ENCODE peak calls at places on chromosomes 4 and X, in six cellular contexts. One of them, this sample, is unnamed.

GRCh38 chrX:149962859-149963757 is 24.8 kb upstream of the EOLA2 start:
- DNase-seq in H9: peak
- DNase-seq in fibroblast of lung: peak
- DNase-seq in RWPE1: peak
- DNase-seq in substantia nigra: peak
- DNase-seq in psoas muscle: peak
- DNase-seq in this sample: peak

GRCh38 chrX:9635805-9636204 is 129.8 kb downstream of the GPR143 start:
- DNase-seq in H9: no peak
- DNase-seq in fibroblast of lung: peak
- DNase-seq in RWPE1: no peak
- DNase-seq in substantia nigra: no peak
- DNase-seq in psoas muscle: no peak
- DNase-seq in this sample: no peak

GRCh38 chrX:113929004-113929403 is 654.9 kb upstream of the HTR2C start:
- DNase-seq in H9: peak
- DNase-seq in fibroblast of lung: peak
- DNase-seq in RWPE1: peak
- DNase-seq in substantia nigra: peak
- DNase-seq in psoas muscle: no peak
- DNase-seq in this sample: peak

GRCh38 chrX:11257290-11257689 is 35.9 kb upstream of the AMELX start:
- DNase-seq in H9: no peak
- DNase-seq in fibroblast of lung: no peak
- DNase-seq in RWPE1: no peak
- DNase-seq in substantia nigra: no peak
- DNase-seq in psoas muscle: no peak
- DNase-seq in this sample: no peak

GRCh38 chr4:176845636-176846035 is 52.9 kb upstream of the VEGFC start:
- DNase-seq in H9: no peak
- DNase-seq in fibroblast of lung: no peak
- DNase-seq in RWPE1: peak
- DNase-seq in substantia nigra: no peak
- DNase-seq in psoas muscle: no peak
- DNase-seq in this sample: no peak

GRCh38 chrX:101658661-101659477 is 781 bp downstream of the ARMCX2 start:
- DNase-seq in H9: peak
- DNase-seq in fibroblast of lung: peak
- DNase-seq in RWPE1: peak
- DNase-seq in substantia nigra: peak
- DNase-seq in psoas muscle: peak
- DNase-seq in this sample: peak

GRCh38 chr4:125350736-125351135 is 36.0 kb downstream of the FAT4 start:
- DNase-seq in H9: no peak
- DNase-seq in fibroblast of lung: no peak
- DNase-seq in RWPE1: no peak
- DNase-seq in substantia nigra: no peak
- DNase-seq in psoas muscle: no peak
- DNase-seq in this sample: no peak

GRCh38 chr4:133565379-133565778 is 416.3 kb downstream of the PCDH10 start:
- DNase-seq in H9: no peak
- DNase-seq in fibroblast of lung: peak
- DNase-seq in RWPE1: peak
- DNase-seq in substantia nigra: no peak
- DNase-seq in psoas muscle: no peak
- DNase-seq in this sample: no peak

GRCh38 chrX:37383313-37383712 is 34.1 kb downstream of the PRRG1 start:
- DNase-seq in H9: no peak
- DNase-seq in fibroblast of lung: peak
- DNase-seq in RWPE1: no peak
- DNase-seq in substantia nigra: no peak
- DNase-seq in psoas muscle: no peak
- DNase-seq in this sample: no peak

GRCh38 chrX:154800508-154801207 is 4.6 kb downstream of the MPP1 start:
- DNase-seq in H9: no peak
- DNase-seq in fibroblast of lung: no peak
- DNase-seq in RWPE1: no peak
- DNase-seq in substantia nigra: no peak
- DNase-seq in psoas muscle: no peak
- DNase-seq in this sample: no peak

DNA sequence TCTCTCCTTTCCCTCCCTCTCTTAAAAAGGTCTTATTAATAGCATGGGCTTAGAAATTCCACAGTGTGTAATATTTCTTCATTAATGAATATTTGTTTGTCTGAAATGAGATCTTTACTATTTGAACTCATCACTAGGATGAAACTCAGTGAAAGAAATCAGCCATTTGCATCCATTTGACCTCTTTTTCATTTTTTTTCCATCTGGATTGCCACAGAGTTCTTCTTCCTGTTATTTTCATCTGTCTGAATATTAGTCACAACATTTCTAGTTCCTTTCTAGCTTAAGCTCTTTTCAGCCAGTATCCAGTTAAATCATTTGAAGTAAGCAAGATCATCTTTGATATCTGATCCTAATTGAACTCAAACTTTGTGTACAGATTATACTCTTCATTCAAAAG is 69.2 kb upstream of the PLS3 start:
- DNase-seq in H9: no peak
- DNase-seq in fibroblast of lung: no peak
- DNase-seq in RWPE1: no peak
- DNase-seq in substantia nigra: no peak
- DNase-seq in psoas muscle: no peak
- DNase-seq in this sample: no peak
- H3K27ac ChIP-seq in H9: no peak
- H3K27ac ChIP-seq in fibroblast of lung: no peak
- H3K27ac ChIP-seq in RWPE1: no peak
- H3K27ac ChIP-seq in substantia nigra: no peak
- H3K27ac ChIP-seq in psoas muscle: no peak
- H3K27ac ChIP-seq in this sample: no peak

GRCh38 chr4:40572692-40573287 is 56.9 kb downstream of the RBM47 start:
- DNase-seq in H9: no peak
- DNase-seq in fibroblast of lung: no peak
- DNase-seq in RWPE1: no peak
- DNase-seq in substantia nigra: no peak
- DNase-seq in psoas muscle: no peak
- DNase-seq in this sample: no peak
- H3K27ac ChIP-seq in H9: no peak
- H3K27ac ChIP-seq in fibroblast of lung: no peak
- H3K27ac ChIP-seq in RWPE1: no peak
- H3K27ac ChIP-seq in substantia nigra: no peak
- H3K27ac ChIP-seq in psoas muscle: no peak
- H3K27ac ChIP-seq in this sample: no peak

DNA sequence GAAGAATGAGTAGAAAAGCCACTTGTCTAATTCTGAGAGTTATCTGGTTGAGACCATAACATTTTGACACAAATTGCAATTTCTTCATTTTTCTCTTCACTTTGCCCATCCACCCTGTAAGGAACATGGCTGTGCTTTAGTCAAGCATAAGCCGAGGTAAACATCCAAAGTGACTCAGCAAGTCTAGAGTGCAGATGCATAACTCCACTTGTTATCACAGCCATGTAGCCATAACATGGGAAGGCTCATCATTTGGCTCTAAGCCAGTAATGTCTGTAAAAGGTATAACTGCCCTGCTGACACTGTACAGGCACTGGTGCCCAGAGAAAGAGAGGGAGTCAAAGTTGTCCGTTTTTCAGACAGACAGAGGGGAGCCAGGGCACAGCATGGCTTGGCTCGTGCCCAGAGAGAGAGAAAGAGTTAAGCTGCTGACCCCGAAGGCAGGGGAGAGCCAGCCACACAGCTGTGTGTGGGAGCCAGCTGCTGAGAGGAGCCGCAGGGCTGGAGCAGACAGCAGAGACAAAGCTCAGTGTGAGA is 76.9 kb upstream of the EXOC1L start:
- DNase-seq in H9: no peak
- DNase-seq in fibroblast of lung: peak
- DNase-seq in RWPE1: no peak
- DNase-seq in substantia nigra: no peak
- DNase-seq in psoas muscle: no peak
- DNase-seq in this sample: no peak
- H3K27ac ChIP-seq in H9: no peak
- H3K27ac ChIP-seq in fibroblast of lung: no peak
- H3K27ac ChIP-seq in RWPE1: no peak
- H3K27ac ChIP-seq in substantia nigra: no peak
- H3K27ac ChIP-seq in psoas muscle: no peak
- H3K27ac ChIP-seq in this sample: no peak

GRCh38 chr4:151408380-151408629 is 671 bp upstream of the FHIP1A start:
- DNase-seq in H9: no peak
- DNase-seq in fibroblast of lung: no peak
- DNase-seq in RWPE1: no peak
- DNase-seq in substantia nigra: no peak
- DNase-seq in psoas muscle: no peak
- DNase-seq in this sample: no peak
- H3K27ac ChIP-seq in H9: peak
- H3K27ac ChIP-seq in fibroblast of lung: no peak
- H3K27ac ChIP-seq in RWPE1: peak
- H3K27ac ChIP-seq in substantia nigra: no peak
- H3K27ac ChIP-seq in psoas muscle: peak
- H3K27ac ChIP-seq in this sample: peak

DNA sequence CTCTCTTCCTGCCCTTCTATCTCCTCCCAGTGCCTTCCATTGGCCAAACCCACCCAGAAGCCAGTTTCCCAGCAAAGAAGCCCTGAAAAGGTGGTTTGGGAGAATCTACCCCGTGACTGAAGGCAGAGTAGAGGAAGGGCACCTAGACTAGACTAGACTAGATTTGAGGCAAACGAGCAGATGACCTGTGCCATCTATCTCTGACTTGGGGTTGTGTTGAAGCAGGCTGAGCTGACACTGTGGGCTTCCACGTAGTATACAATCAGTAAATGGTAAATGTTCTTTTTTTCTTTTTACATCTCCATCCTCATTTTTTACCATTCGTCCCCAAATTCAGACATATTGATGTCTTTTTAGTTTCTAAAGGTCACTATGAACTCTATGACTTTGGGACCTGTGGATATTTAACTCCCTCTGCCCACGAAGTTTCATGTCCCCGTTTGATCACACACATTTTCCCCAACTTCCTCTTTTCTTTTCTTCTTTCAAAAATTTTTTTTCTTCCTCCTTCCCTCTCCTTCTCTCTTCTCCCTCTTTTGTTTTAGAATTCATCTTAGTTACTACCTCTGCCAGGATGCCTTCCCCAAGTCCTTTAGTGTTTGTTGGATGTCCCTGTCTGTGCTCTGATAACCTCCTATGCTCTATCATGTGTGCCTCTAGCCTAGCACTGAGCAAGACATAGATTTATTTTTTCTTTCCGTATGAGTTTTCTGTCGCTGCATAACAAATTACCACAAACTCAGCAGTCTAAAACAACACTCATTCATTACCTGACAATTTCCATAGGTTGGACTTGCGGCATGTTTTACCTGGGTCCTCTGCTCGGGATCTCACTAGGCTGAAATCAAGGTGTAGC is 6.2 kb upstream of the AFF1 start:
- DNase-seq in H9: peak
- DNase-seq in fibroblast of lung: no peak
- DNase-seq in RWPE1: no peak
- DNase-seq in substantia nigra: no peak
- DNase-seq in psoas muscle: no peak
- DNase-seq in this sample: no peak
- H3K27ac ChIP-seq in H9: no peak
- H3K27ac ChIP-seq in fibroblast of lung: peak
- H3K27ac ChIP-seq in RWPE1: peak
- H3K27ac ChIP-seq in substantia nigra: no peak
- H3K27ac ChIP-seq in psoas muscle: peak
- H3K27ac ChIP-seq in this sample: no peak

GRCh38 chrX:330726-331144 is 12.1 kb upstream of the GTPBP6 start:
- DNase-seq in H9: no peak
- DNase-seq in fibroblast of lung: no peak
- DNase-seq in RWPE1: no peak
- DNase-seq in substantia nigra: no peak
- DNase-seq in psoas muscle: peak
- DNase-seq in this sample: no peak
- H3K27ac ChIP-seq in H9: no peak
- H3K27ac ChIP-seq in fibroblast of lung: no peak
- H3K27ac ChIP-seq in RWPE1: no peak
- H3K27ac ChIP-seq in substantia nigra: no peak
- H3K27ac ChIP-seq in psoas muscle: no peak
- H3K27ac ChIP-seq in this sample: no peak

GRCh38 chr4:86815653-86816052 is 33.5 kb downstream of the SLC10A6 start:
- DNase-seq in H9: no peak
- DNase-seq in fibroblast of lung: no peak
- DNase-seq in RWPE1: no peak
- DNase-seq in substantia nigra: no peak
- DNase-seq in psoas muscle: no peak
- DNase-seq in this sample: no peak

GRCh38 chr4:86809809-86810208 is 39.4 kb downstream of the SLC10A6 start:
- DNase-seq in H9: no peak
- DNase-seq in fibroblast of lung: no peak
- DNase-seq in RWPE1: no peak
- DNase-seq in substantia nigra: no peak
- DNase-seq in psoas muscle: no peak
- DNase-seq in this sample: no peak

GRCh38 chr4:86816463-86817107 is 32.6 kb downstream of the SLC10A6 start:
- DNase-seq in H9: no peak
- DNase-seq in fibroblast of lung: peak
- DNase-seq in RWPE1: no peak
- DNase-seq in substantia nigra: no peak
- DNase-seq in psoas muscle: peak
- DNase-seq in this sample: no peak

DNA sequence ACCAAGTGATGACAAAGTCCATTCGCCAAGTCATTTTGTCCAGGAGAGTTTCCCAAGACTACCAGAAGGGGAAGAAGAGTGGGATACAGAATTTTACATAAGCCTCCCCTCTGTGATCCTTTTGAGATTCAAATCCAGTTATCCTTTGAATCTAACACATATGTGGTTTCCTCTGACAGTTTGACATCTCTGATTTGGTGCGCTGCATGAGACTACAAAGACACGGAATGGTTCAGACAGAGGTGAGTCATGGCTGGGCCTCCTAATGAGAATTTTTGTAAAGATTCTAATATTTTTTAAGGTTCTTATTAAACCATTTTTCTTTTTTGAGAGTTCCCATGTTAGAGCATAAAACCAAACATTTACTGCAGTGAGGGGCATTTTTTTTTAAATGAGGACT is 38.3 kb downstream of the SLC10A6 start:
- DNase-seq in H9: no peak
- DNase-seq in fibroblast of lung: no peak
- DNase-seq in RWPE1: no peak
- DNase-seq in substantia nigra: no peak
- DNase-seq in psoas muscle: no peak
- DNase-seq in this sample: no peak
- H3K27ac ChIP-seq in H9: no peak
- H3K27ac ChIP-seq in fibroblast of lung: no peak
- H3K27ac ChIP-seq in RWPE1: no peak
- H3K27ac ChIP-seq in substantia nigra: no peak
- H3K27ac ChIP-seq in psoas muscle: no peak
- H3K27ac ChIP-seq in this sample: no peak

This sample was measured in WERI-Rb-1.